ENCODE peak calls at places on chromosomes 16 and 17, in eight cellular contexts. Q, I, F, D, M, E, S and A are unnamed samples.

GRCh38 chr16:89624775-89625761 is 11.6 kb downstream of the DPEP1 start:
- DNase-seq in Q (no peak), I (no peak), F (no peak), D (no peak), M (no peak), E (no peak), S (no peak), A (no peak)

GRCh38 chr17:78781339-78782304 is at the start of gene CYTH1:
- DNase-seq in Q (peak), I (peak), F (peak), D (peak), M (peak), E (no peak), S (peak), A (peak)

GRCh38 chr17:77875881-77876509 is 82.5 kb upstream of the TNRC6C start:
- DNase-seq in Q (no peak), I (no peak), F (peak), D (no peak), M (no peak), E (no peak), S (peak), A (no peak)

GRCh38 chr17:2400877-2401425 is at the start of gene MNT:
- DNase-seq in Q (peak), I (peak), F (peak), D (peak), M (peak), E (peak), S (peak), A (peak)

GRCh38 chr16:19912445-19913305 is 28.0 kb upstream of the GPRC5B start:
- DNase-seq in Q (no peak), I (no peak), F (no peak), D (no peak), M (no peak), E (no peak), S (peak), A (no peak)

GRCh38 chr16:67862623-67863583 is 9.9 kb upstream of the EDC4 start:
- DNase-seq in Q (no peak), I (peak), F (peak), D (peak), M (peak), E (no peak), S (peak), A (peak)

GRCh38 chr16:30567160-30567990 is 4.1 kb downstream of the ZNF688 start:
- DNase-seq in Q (no peak), I (no peak), F (no peak), D (no peak), M (no peak), E (no peak), S (peak), A (no peak)

GRCh38 chr17:39271546-39271945 is 45.8 kb upstream of the STAC2 start:
- DNase-seq in Q (no peak), I (no peak), F (no peak), D (no peak), M (no peak), E (peak), S (no peak), A (peak)

GRCh38 chr17:40550608-40551007 is 14.7 kb downstream of the CCR7 start:
- DNase-seq in Q (peak), I (no peak), F (peak), D (no peak), M (peak), E (no peak), S (peak), A (peak)

GRCh38 chr17:20196314-20196713 is 187.2 kb downstream of the SPECC1 start:
- DNase-seq in Q (no peak), I (no peak), F (no peak), D (no peak), M (no peak), E (no peak), S (no peak), A (no peak)

GRCh38 chr16:3065069-3065741 is at the start of gene IL32:
- DNase-seq in Q (peak), I (no peak), F (peak), D (peak), M (no peak), E (peak), S (peak), A (peak)

GRCh38 chr17:49741009-49741691 is 22.8 kb downstream of the FAM117A start:
- DNase-seq in Q (no peak), I (no peak), F (no peak), D (no peak), M (no peak), E (no peak), S (peak), A (no peak)

GRCh38 chr17:80891096-80892018 is 100.3 kb upstream of the CHMP6 start:
- DNase-seq in Q (peak), I (no peak), F (no peak), D (peak), M (peak), E (peak), S (peak), A (peak)

GRCh38 chr16:66925322-66925840 is at the start of gene RRAD:
- DNase-seq in Q (no peak), I (peak), F (peak), D (peak), M (peak), E (no peak), S (peak), A (peak)

GRCh38 chr16:59591480-59591879 is 857.4 kb upstream of the GOT2 start:
- DNase-seq in Q (no peak), I (no peak), F (no peak), D (no peak), M (no peak), E (no peak), S (no peak), A (peak)

GRCh38 chr17:65670667-65671371 is 109.4 kb upstream of the AXIN2 start:
- DNase-seq in Q (no peak), I (no peak), F (no peak), D (no peak), M (no peak), E (no peak), S (no peak), A (no peak)

GRCh38 chr17:62676952-62677596 is 49.6 kb downstream of the MRC2 start:
- DNase-seq in Q (no peak), I (no peak), F (no peak), D (no peak), M (no peak), E (no peak), S (no peak), A (no peak)

GRCh38 chr17:39937462-39937861 is 9.9 kb downstream of the LRRC3C start:
- DNase-seq in Q (no peak), I (no peak), F (no peak), D (no peak), M (no peak), E (no peak), S (no peak), A (no peak)

GRCh38 chr17:2034806-2035548 is 5.0 kb downstream of the DPH1 start:
- DNase-seq in Q (no peak), I (no peak), F (no peak), D (no peak), M (no peak), E (no peak), S (no peak), A (peak)

GRCh38 chr16:4337540-4338088 is 13.5 kb downstream of the PAM16 start:
- DNase-seq in Q (no peak), I (no peak), F (no peak), D (peak), M (no peak), E (no peak), S (no peak), A (no peak)

GRCh38 chr17:4293572-4293971 is 29.8 kb upstream of the ANKFY1 start:
- DNase-seq in Q (no peak), I (no peak), F (no peak), D (no peak), M (no peak), E (no peak), S (no peak), A (no peak)

GRCh38 chr16:49469930-49470451 is 96.4 kb downstream of the C16orf78 start:
- DNase-seq in Q (peak), I (no peak), F (no peak), D (no peak), M (peak), E (no peak), S (no peak), A (no peak)

GRCh38 chr16:4910828-4911227 is 26.1 kb downstream of the PPL start:
- DNase-seq in Q (no peak), I (no peak), F (no peak), D (no peak), M (no peak), E (no peak), S (no peak), A (no peak)

GRCh38 chr16:64808474-64808873 is 313.4 kb downstream of the CDH11 start:
- DNase-seq in Q (no peak), I (no peak), F (no peak), D (no peak), M (no peak), E (no peak), S (no peak), A (no peak)

GRCh38 chr17:68910256-68910705 is 44.9 kb downstream of the ABCA8 start:
- DNase-seq in Q (no peak), I (no peak), F (no peak), D (peak), M (no peak), E (no peak), S (peak), A (no peak)

GRCh38 chr17:57143919-57144318 is 58.9 kb downstream of the AKAP1 start:
- DNase-seq in Q (no peak), I (no peak), F (no peak), D (no peak), M (no peak), E (no peak), S (no peak), A (no peak)

GRCh38 chr16:50093607-50094570 is 28.1 kb downstream of the HEATR3 start:
- DNase-seq in Q (peak), I (no peak), F (peak), D (peak), M (peak), E (no peak), S (no peak), A (no peak)

GRCh38 chr17:48626470-48627241 is 498 bp upstream of the HOXB9 start:
- DNase-seq in Q (peak), I (no peak), F (no peak), D (peak), M (no peak), E (no peak), S (peak), A (no peak)

GRCh38 chr16:3120435-3120834 is 8.0 kb downstream of the ZNF205 start:
- DNase-seq in Q (no peak), I (no peak), F (no peak), D (no peak), M (no peak), E (no peak), S (no peak), A (no peak)

GRCh38 chr17:74754832-74755231 is 6.4 kb downstream of the NHERF1 start:
- DNase-seq in Q (no peak), I (no peak), F (no peak), D (no peak), M (no peak), E (no peak), S (no peak), A (no peak)

GRCh38 chr17:28655160-28655559 is 6.5 kb downstream of the SDF2 start:
- DNase-seq in Q (no peak), I (no peak), F (no peak), D (no peak), M (no peak), E (no peak), S (no peak), A (no peak)
- H3K4me3 ChIP-seq in Q (no peak), I (no peak), F (no peak), D (no peak), M (no peak), E (no peak), S (no peak), A (no peak)

GRCh38 chr17:72590382-72590781 is 469.6 kb downstream of the SOX9 start:
- DNase-seq in Q (no peak), I (no peak), F (no peak), D (no peak), M (no peak), E (no peak), S (peak), A (peak)
- H3K4me3 ChIP-seq in Q (no peak), I (no peak), F (peak), D (no peak), M (no peak), E (peak), S (no peak), A (peak)

DNA sequence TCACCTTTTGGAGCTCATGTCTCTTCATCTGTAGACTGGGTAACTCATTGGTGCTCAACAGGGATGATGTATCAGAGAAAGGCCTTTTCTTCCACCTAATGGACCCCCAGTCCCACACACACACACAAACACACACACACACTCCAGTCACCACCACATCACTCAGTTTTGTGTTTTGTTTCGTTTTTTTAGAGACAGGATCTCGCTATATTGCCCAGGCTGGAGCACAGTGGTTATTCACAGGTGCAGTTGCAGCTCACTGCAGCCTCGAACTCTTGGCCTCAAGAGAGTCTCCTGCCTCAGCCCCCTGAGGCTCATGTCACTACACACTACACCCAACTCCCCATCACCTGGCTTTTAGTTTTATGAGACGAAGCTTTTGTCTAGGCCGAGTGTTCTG is 55.6 kb downstream of the SF3B3 start:
- DNase-seq in Q (no peak), I (no peak), F (no peak), D (no peak), M (no peak), E (no peak), S (no peak), A (no peak)
- H3K4me3 ChIP-seq in Q (no peak), I (no peak), F (no peak), D (no peak), M (no peak), E (no peak), S (no peak), A (no peak)

GRCh38 chr17:17205368-17206148 is 575 bp downstream of the PLD6 start:
- DNase-seq in Q (peak), I (no peak), F (peak), D (peak), M (peak), E (no peak), S (no peak), A (peak)

GRCh38 chr17:17203173-17203730 is 2.9 kb downstream of the PLD6 start:
- DNase-seq in Q (no peak), I (no peak), F (no peak), D (no peak), M (no peak), E (no peak), S (no peak), A (no peak)

GRCh38 chr17:17206149-17206912 is at the start of gene PLD6:
- DNase-seq in Q (peak), I (no peak), F (peak), D (peak), M (peak), E (no peak), S (no peak), A (peak)

GRCh38 chr17:17204041-17204591 is 2.0 kb downstream of the PLD6 start:
- DNase-seq in Q (no peak), I (no peak), F (peak), D (peak), M (peak), E (no peak), S (no peak), A (no peak)

GRCh38 chr17:17204635-17205231 is 1.4 kb downstream of the PLD6 start:
- DNase-seq in Q (no peak), I (no peak), F (no peak), D (no peak), M (no peak), E (no peak), S (no peak), A (no peak)
- H3K4me3 ChIP-seq in Q (peak), I (no peak), F (peak), D (no peak), M (no peak), E (peak), S (no peak), A (peak)

GRCh38 chr17:36673637-36674277 is 72.4 kb downstream of the MRM1 start:
- DNase-seq in Q (no peak), I (no peak), F (no peak), D (no peak), M (no peak), E (no peak), S (no peak), A (no peak)
- H3K4me3 ChIP-seq in Q (no peak), I (no peak), F (no peak), D (no peak), M (no peak), E (no peak), S (no peak), A (no peak)